ENCODE peak calls at places on chromosomes 1 and 21, in four cellular contexts. O is brain microvascular endothelial cell, I is lung, K is AG04450. R is an unnamed sample.

GRCh38 chr1:32702599-32703478 is at the start of gene SYNC:
- DNase-seq in O (peak), I (peak), K (peak), R (no peak)

GRCh38 chr1:23149110-23149509 is 19.5 kb downstream of the LUZP1 start:
- DNase-seq in O (no peak), I (no peak), K (no peak), R (no peak)

GRCh38 chr21:17688912-17689874 is 76.5 kb upstream of the BTG3 start:
- DNase-seq in O (peak), I (peak), K (no peak), R (peak)

GRCh38 chr21:37225440-37225839 is 41.7 kb downstream of the VPS26C start:
- DNase-seq in O (no peak), I (no peak), K (no peak), R (no peak)

GRCh38 chr1:30818568-30819243 is 61.1 kb upstream of the LAPTM5 start:
- DNase-seq in O (no peak), I (peak), K (no peak), R (no peak)

GRCh38 chr1:26015358-26015757 is 6.2 kb upstream of the EXTL1 start:
- DNase-seq in O (no peak), I (peak), K (no peak), R (no peak)

GRCh38 chr1:165875171-165875570 is 47.8 kb downstream of the UCK2 start:
- DNase-seq in O (no peak), I (no peak), K (no peak), R (no peak)

GRCh38 chr1:201659576-201659975 is 120.6 kb downstream of the NAV1 start:
- DNase-seq in O (no peak), I (no peak), K (no peak), R (no peak)

GRCh38 chr1:68954841-68955240 is 458.0 kb upstream of the DEPDC1 start:
- DNase-seq in O (no peak), I (no peak), K (no peak), R (no peak)

DNA sequence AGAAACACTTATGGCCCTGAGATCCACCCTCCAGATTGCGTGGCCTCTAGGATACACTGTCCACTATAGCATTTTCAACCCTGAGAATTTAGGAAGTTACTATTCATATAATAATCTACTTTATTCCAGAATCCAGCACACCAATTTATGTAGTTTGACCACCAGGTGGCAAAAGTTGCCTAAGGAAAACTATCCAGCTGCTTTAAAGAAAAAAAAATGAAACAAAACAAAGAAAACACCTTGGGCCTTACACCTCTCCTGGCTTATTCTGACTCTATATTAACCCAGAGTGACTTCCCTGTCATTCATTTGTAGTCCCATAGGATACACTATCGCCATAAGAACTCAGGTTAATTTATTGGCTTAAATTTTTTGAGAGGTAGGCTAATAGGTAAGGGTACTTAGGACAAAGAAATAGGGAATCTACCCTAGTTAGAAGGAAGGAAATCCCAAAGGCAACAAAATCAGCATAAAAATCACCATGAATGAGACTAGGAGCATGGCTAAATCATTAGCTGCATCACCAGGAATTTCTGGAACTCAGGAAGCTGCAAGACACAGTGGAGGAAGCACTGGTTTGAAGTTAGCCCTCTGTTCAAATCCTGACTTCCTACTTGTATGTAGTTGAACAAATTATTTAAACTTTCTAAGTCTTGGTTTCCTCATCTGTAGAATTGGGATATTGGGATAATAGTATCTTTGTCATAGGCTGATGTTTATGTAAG is 107.5 kb downstream of the SPAG17 start:
- DNase-seq in O (peak), I (no peak), K (peak), R (no peak)
- TF ChIP-seq CTCF in O (peak), I (no peak), K (peak), R (peak)

DNA sequence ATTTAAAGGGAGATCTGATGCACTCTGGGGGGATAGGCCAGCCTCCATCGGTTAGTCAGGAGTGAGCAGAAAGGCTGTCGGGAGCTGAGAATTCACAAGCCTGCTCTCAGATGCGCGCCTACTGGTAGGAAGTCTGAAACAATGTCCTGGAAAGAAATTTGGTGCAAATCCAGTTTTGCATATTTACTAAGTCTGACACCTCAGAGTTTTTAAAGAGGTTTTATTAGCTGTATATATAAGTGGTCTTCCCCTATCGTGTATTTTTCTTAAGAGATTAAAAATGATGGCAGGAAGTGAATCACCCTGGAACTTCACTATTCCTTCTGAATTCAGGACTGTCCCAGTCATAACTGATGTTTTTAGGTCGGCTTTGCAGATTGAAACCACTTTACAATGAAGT is 99.8 kb upstream of the C1orf105 start:
- DNase-seq in O (peak), I (no peak), K (no peak), R (no peak)
- TF ChIP-seq CTCF in O (peak), I (no peak), K (no peak), R (no peak)

DNA sequence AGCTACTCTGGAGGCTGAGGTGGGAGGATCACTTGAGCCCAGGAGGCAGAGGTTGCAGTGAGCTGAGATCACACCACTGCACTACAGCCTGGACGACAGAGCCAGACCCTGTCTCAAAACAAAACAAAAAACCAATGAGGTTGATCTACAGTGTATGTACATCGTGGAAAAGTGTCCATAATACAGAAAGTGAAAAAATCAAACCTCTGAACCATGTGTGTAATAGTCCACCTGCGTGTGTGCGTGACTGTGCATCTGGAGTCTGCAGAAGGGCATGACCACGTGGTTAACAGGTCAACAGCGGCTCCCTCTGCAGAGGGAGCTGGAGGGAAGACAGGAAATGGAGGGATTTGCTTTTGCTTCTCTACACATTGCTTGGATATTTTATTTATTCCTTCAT is 32.4 kb upstream of the ENO1 start:
- DNase-seq in O (no peak), I (no peak), K (no peak), R (no peak)
- TF ChIP-seq CTCF in O (no peak), I (no peak), K (no peak), R (no peak)

DNA sequence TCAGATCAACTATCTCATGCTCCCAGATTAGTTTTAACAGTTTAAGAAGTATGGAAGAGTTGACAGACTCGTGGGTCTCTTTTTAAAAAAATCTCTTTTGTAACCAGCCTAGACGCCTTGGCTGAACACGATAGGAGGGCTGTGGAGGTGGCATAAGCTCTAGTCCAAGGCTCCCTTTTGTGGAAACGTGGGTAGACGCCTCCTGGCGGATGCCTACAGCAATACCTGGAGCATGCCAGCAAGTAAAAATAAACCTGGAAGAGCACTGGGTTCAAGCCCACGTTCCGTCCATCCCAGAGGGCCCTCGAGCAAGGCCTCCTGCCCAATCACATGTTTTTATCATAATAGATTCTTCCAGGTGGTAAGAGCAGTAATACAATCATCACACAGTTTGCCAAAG is 87.9 kb downstream of the RGS7 start:
- DNase-seq in O (no peak), I (no peak), K (no peak), R (no peak)
- TF ChIP-seq CTCF in O (peak), I (no peak), K (no peak), R (no peak)

GRCh38 chr1:9200441-9200840 is 34.1 kb upstream of the H6PD start:
- DNase-seq in O (no peak), I (no peak), K (no peak), R (no peak)

GRCh38 chr1:9201421-9202239 is 32.9 kb upstream of the H6PD start:
- DNase-seq in O (peak), I (no peak), K (no peak), R (no peak)

GRCh38 chr1:9196129-9197040 is 38.2 kb upstream of the H6PD start:
- DNase-seq in O (peak), I (peak), K (peak), R (no peak)

GRCh38 chr1:9197186-9198099 is 37.1 kb upstream of the H6PD start:
- DNase-seq in O (peak), I (no peak), K (no peak), R (no peak)

DNA sequence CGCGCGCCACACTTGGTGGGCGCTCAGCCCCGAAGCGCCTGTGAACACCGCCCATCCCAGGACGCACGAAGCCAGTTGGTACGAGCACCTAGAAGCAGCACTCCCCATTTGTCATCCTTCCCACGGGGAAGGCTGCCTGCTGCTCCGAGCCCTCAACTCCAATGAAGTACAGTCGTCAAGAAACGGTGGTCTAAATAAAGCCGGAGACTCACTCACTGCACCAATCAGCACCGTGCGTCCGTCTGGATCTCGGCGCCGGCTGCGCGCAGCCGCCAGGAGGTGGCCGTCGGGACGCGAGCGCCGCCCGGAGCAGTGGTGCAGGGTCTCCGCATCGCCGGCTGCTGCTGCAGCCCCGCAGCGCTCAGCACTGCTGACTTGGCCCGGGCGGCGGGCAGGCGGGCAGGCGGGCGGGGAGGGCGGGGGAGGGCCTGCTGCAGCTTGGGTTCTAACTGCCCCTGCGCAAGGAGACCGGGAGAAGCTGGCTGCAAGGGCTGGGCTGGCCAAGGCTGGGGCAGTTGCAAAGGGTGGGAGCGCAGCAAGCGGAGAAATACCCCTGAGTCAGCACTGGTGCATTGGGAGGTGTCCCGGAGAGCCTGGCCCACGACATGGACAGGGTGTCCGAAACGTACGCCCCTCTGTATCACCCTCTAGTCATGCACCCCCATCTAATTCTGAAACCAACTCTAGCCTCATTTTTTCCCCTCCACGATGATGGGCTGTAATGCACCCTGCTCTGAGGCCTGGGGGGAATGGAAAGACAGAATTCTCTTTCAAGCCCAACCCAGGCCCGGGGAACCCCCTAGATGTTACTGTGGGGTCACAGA is 35.8 kb upstream of the H6PD start:
- DNase-seq in O (peak), I (no peak), K (no peak), R (no peak)
- TF ChIP-seq CTCF in O (peak), I (no peak), K (no peak), R (peak)

GRCh38 chr1:153400244-153400643 is 9.4 kb upstream of the S100A8 start:
- DNase-seq in O (no peak), I (no peak), K (no peak), R (no peak)
- TF ChIP-seq CTCF in O (peak), I (no peak), K (peak), R (peak)

GRCh38 chr21:44395260-44395659 is 41.8 kb downstream of the TRPM2 start:
- DNase-seq in O (no peak), I (no peak), K (no peak), R (no peak)

GRCh38 chr21:44392185-44392584 is 38.8 kb downstream of the TRPM2 start:
- DNase-seq in O (no peak), I (no peak), K (no peak), R (no peak)

GRCh38 chr21:44397431-44398031 is 44.1 kb downstream of the TRPM2 start:
- DNase-seq in O (no peak), I (no peak), K (no peak), R (no peak)

GRCh38 chr21:44392916-44393315 is 39.5 kb downstream of the TRPM2 start:
- DNase-seq in O (no peak), I (no peak), K (no peak), R (no peak)

DNA sequence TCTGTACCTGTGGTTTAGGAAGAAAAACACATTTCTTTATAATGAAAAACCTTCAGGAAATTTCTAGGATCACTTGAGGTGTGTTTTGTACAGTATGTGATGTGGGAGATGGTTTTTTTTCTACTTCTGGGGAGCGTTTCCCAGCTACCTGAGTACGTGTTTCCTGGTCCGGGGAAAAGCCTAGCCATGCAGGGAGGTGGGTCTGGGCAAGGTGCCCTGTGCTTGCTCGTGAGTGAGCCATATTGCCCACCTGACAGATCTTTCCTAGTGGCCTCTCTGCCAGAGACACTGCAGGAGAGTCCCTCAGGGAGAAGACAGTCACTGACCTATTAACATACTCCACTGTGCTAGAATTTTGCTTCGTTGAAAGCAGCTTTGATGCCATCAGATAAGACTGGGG is 41.3 kb downstream of the TRPM2 start:
- DNase-seq in O (no peak), I (no peak), K (no peak), R (no peak)
- TF ChIP-seq CTCF in O (no peak), I (no peak), K (no peak), R (no peak)